ENCODE peak calls at places on chromosomes 6 and 20, in eight cellular contexts. One of them, this sample, is unnamed.

GRCh38 chr6:152087096-152087495 is 279.6 kb downstream of the ESR1 start:
- DNase-seq in M059J: peak; percentile 83
- DNase-seq in SK-N-SH: no peak
- DNase-seq in epithelial cell of proximal tubule: no peak
- DNase-seq in HCEC 1CT: peak; percentile 27
- DNase-seq in T-cell: no peak
- DNase-seq in BJ: no peak
- DNase-seq in progenitor cell of endocrine pancreas: no peak
- DNase-seq in this sample: peak; percentile 75

GRCh38 chr20:21019831-21020655 is 86.1 kb downstream of the LINC00237 start:
- DNase-seq in M059J: no peak
- DNase-seq in SK-N-SH: peak; percentile 11
- DNase-seq in epithelial cell of proximal tubule: no peak
- DNase-seq in HCEC 1CT: no peak
- DNase-seq in T-cell: no peak
- DNase-seq in BJ: no peak
- DNase-seq in progenitor cell of endocrine pancreas: no peak
- DNase-seq in this sample: no peak

GRCh38 chr6:145372671-145373123 is 362.6 kb downstream of the EPM2A start:
- DNase-seq in M059J: peak; percentile 88
- DNase-seq in SK-N-SH: no peak
- DNase-seq in epithelial cell of proximal tubule: no peak
- DNase-seq in HCEC 1CT: peak; percentile 47
- DNase-seq in T-cell: no peak
- DNase-seq in BJ: no peak
- DNase-seq in progenitor cell of endocrine pancreas: no peak
- DNase-seq in this sample: peak; percentile 70

GRCh38 chr20:6768228-6769185 is 1.0 kb downstream of the BMP2 start:
- DNase-seq in M059J: peak; percentile 48
- DNase-seq in SK-N-SH: peak; percentile 44
- DNase-seq in epithelial cell of proximal tubule: no peak
- DNase-seq in HCEC 1CT: no peak
- DNase-seq in T-cell: no peak
- DNase-seq in BJ: no peak
- DNase-seq in progenitor cell of endocrine pancreas: peak; percentile 18
- DNase-seq in this sample: peak; percentile 9

GRCh38 chr6:42338573-42339218 is 113.0 kb downstream of the TRERF1 start:
- DNase-seq in M059J: peak; percentile 100
- DNase-seq in SK-N-SH: no peak
- DNase-seq in epithelial cell of proximal tubule: no peak
- DNase-seq in HCEC 1CT: peak; percentile 99
- DNase-seq in T-cell: no peak
- DNase-seq in BJ: peak; percentile 97
- DNase-seq in progenitor cell of endocrine pancreas: no peak
- DNase-seq in this sample: peak; percentile 99

GRCh38 chr6:33607784-33608161 is 13.3 kb upstream of the ITPR3 start:
- DNase-seq in M059J: no peak
- DNase-seq in SK-N-SH: peak; percentile 43
- DNase-seq in epithelial cell of proximal tubule: no peak
- DNase-seq in HCEC 1CT: no peak
- DNase-seq in T-cell: no peak
- DNase-seq in BJ: no peak
- DNase-seq in progenitor cell of endocrine pancreas: no peak
- DNase-seq in this sample: peak; percentile 37

GRCh38 chr20:49727894-49728885 is 14.5 kb upstream of the B4GALT5 start:
- DNase-seq in M059J: no peak
- DNase-seq in SK-N-SH: no peak
- DNase-seq in epithelial cell of proximal tubule: no peak
- DNase-seq in HCEC 1CT: no peak
- DNase-seq in T-cell: no peak
- DNase-seq in BJ: no peak
- DNase-seq in progenitor cell of endocrine pancreas: no peak
- DNase-seq in this sample: no peak

GRCh38 chr6:144898052-144898689 is 613.0 kb downstream of the UTRN start:
- DNase-seq in M059J: peak; percentile 96
- DNase-seq in SK-N-SH: no peak
- DNase-seq in epithelial cell of proximal tubule: peak; percentile 33
- DNase-seq in HCEC 1CT: peak; percentile 79
- DNase-seq in T-cell: no peak
- DNase-seq in BJ: no peak
- DNase-seq in progenitor cell of endocrine pancreas: no peak
- DNase-seq in this sample: peak; percentile 94

GRCh38 chr6:149440735-149441662 is 40.9 kb downstream of the SUMO4 start:
- DNase-seq in M059J: peak; percentile 67
- DNase-seq in SK-N-SH: no peak
- DNase-seq in epithelial cell of proximal tubule: no peak
- DNase-seq in HCEC 1CT: peak; percentile 17
- DNase-seq in T-cell: no peak
- DNase-seq in BJ: no peak
- DNase-seq in progenitor cell of endocrine pancreas: no peak
- DNase-seq in this sample: no peak

GRCh38 chr20:36732456-36732855 is 13.4 kb downstream of the NDRG3 start:
- DNase-seq in M059J: no peak
- DNase-seq in SK-N-SH: no peak
- DNase-seq in epithelial cell of proximal tubule: no peak
- DNase-seq in HCEC 1CT: no peak
- DNase-seq in T-cell: no peak
- DNase-seq in BJ: no peak
- DNase-seq in progenitor cell of endocrine pancreas: no peak
- DNase-seq in this sample: no peak

GRCh38 chr6:41531591-41532582 is 14.3 kb upstream of the FOXP4 start:
- DNase-seq in M059J: peak; percentile 26
- DNase-seq in SK-N-SH: peak; percentile 84
- DNase-seq in epithelial cell of proximal tubule: no peak
- DNase-seq in HCEC 1CT: peak; percentile 45
- DNase-seq in T-cell: peak; percentile 45
- DNase-seq in BJ: peak; percentile 62
- DNase-seq in progenitor cell of endocrine pancreas: no peak
- DNase-seq in this sample: peak; percentile 43

GRCh38 chr20:371755-372542 is 8.6 kb upstream of the TRIB3 start:
- DNase-seq in M059J: peak; percentile 95
- DNase-seq in SK-N-SH: no peak
- DNase-seq in epithelial cell of proximal tubule: no peak
- DNase-seq in HCEC 1CT: peak; percentile 92
- DNase-seq in T-cell: no peak
- DNase-seq in BJ: peak; percentile 53
- DNase-seq in progenitor cell of endocrine pancreas: no peak
- DNase-seq in this sample: peak; percentile 94

GRCh38 chr20:20806121-20806820 is 93.8 kb upstream of the RALGAPA2 start:
- DNase-seq in M059J: no peak
- DNase-seq in SK-N-SH: no peak
- DNase-seq in epithelial cell of proximal tubule: no peak
- DNase-seq in HCEC 1CT: no peak
- DNase-seq in T-cell: no peak
- DNase-seq in BJ: no peak
- DNase-seq in progenitor cell of endocrine pancreas: no peak
- DNase-seq in this sample: no peak

GRCh38 chr6:33725222-33725621 is 13.7 kb upstream of the UQCC2 start:
- DNase-seq in M059J: no peak
- DNase-seq in SK-N-SH: no peak
- DNase-seq in epithelial cell of proximal tubule: no peak
- DNase-seq in HCEC 1CT: no peak
- DNase-seq in T-cell: no peak
- DNase-seq in BJ: no peak
- DNase-seq in progenitor cell of endocrine pancreas: no peak
- DNase-seq in this sample: no peak

GRCh38 chr6:106574729-106575458 is 54.4 kb downstream of the RTN4IP1 start:
- DNase-seq in M059J: peak; percentile 97
- DNase-seq in SK-N-SH: no peak
- DNase-seq in epithelial cell of proximal tubule: peak; percentile 43
- DNase-seq in HCEC 1CT: peak; percentile 61
- DNase-seq in T-cell: no peak
- DNase-seq in BJ: no peak
- DNase-seq in progenitor cell of endocrine pancreas: no peak
- DNase-seq in this sample: peak; percentile 80

GRCh38 chr6:32968093-32968769 is at the start of gene BRD2:
- DNase-seq in M059J: peak; percentile 98
- DNase-seq in SK-N-SH: peak; percentile 93
- DNase-seq in epithelial cell of proximal tubule: no peak
- DNase-seq in HCEC 1CT: peak; percentile 94
- DNase-seq in T-cell: peak; percentile 94
- DNase-seq in BJ: peak; percentile 67
- DNase-seq in progenitor cell of endocrine pancreas: peak; percentile 94
- DNase-seq in this sample: peak; percentile 96

This sample was measured in ELR.